ENCODE peak calls at places on chromosome 1, in five cellular contexts. V is CD4-positive, alpha-beta memory T cell; P is AG08396; R is suprapubic skin; C is fibroblast of pulmonary artery. X is an unnamed sample.

GRCh38 chr1:1181129-1181937 is 7.7 kb downstream of the TTLL10 start:
- DNase-seq in V (no peak), P (no peak), R (peak; percentile 50), C (no peak), X (peak; percentile 9)

GRCh38 chr1:226737819-226738420 is 1.2 kb downstream of the ITPKB start:
- DNase-seq in V (peak; percentile 48), P (peak; percentile 48), R (peak; percentile 80), C (peak; percentile 42), X (peak; percentile 46)

GRCh38 chr1:32142446-32143301 is 34.8 kb downstream of the KPNA6 start:
- DNase-seq in V (no peak), P (peak; percentile 87), R (peak; percentile 74), C (peak; percentile 85), X (peak; percentile 36)

GRCh38 chr1:4033129-4033676 is 133.1 kb upstream of the C1orf174 start:
- DNase-seq in V (no peak), P (no peak), R (no peak), C (no peak), X (no peak)

GRCh38 chr1:228393268-228393699 is 13.4 kb downstream of the TRIM11 start:
- DNase-seq in V (no peak), P (peak; percentile 73), R (peak; percentile 70), C (peak; percentile 91), X (peak; percentile 60)

GRCh38 chr1:177170756-177171535 is at the start of gene BRINP2:
- DNase-seq in V (no peak), P (peak; percentile 71), R (no peak), C (peak; percentile 16), X (peak; percentile 50)

GRCh38 chr1:184158911-184159701 is 107.6 kb downstream of the TSEN15 start:
- DNase-seq in V (no peak), P (no peak), R (no peak), C (no peak), X (no peak)

GRCh38 chr1:221783437-221783836 is 41.5 kb upstream of the DUSP10 start:
- DNase-seq in V (peak; percentile 48), P (no peak), R (no peak), C (no peak), X (no peak)

GRCh38 chr1:76867342-76868130 is at the start of gene ST6GALNAC5:
- DNase-seq in V (no peak), P (peak; percentile 46), R (no peak), C (peak; percentile 8), X (no peak)

X was measured in heart right ventricle.